ENCODE peak calls at places on chromosomes 6 and 20, in five cellular contexts. One of them, this sample, is unnamed.

GRCh38 chr6:76885861-76886301 is 577.4 kb downstream of the HTR1B start:
- DNase-seq in fibroblast of mammary gland: peak; percentile 83
- DNase-seq in mesendoderm: no peak
- DNase-seq in aorta: no peak
- DNase-seq in brain microvascular endothelial cell: peak; percentile 76
- DNase-seq in this sample: peak; percentile 76

GRCh38 chr6:8558953-8559352 is 123.6 kb upstream of the SLC35B3 start:
- DNase-seq in fibroblast of mammary gland: no peak
- DNase-seq in mesendoderm: no peak
- DNase-seq in aorta: no peak
- DNase-seq in brain microvascular endothelial cell: no peak
- DNase-seq in this sample: no peak

GRCh38 chr20:10247440-10247839 is 28.8 kb downstream of the SNAP25 start:
- DNase-seq in fibroblast of mammary gland: no peak
- DNase-seq in mesendoderm: no peak
- DNase-seq in aorta: no peak
- DNase-seq in brain microvascular endothelial cell: no peak
- DNase-seq in this sample: no peak

GRCh38 chr6:163415620-163416379 is 1.3 kb downstream of the QKI start:
- DNase-seq in fibroblast of mammary gland: peak; percentile 56
- DNase-seq in mesendoderm: peak; percentile 71
- DNase-seq in aorta: peak; percentile 84
- DNase-seq in brain microvascular endothelial cell: peak; percentile 45
- DNase-seq in this sample: peak; percentile 50

GRCh38 chr6:169328112-169328801 is 74.6 kb upstream of the THBS2 start:
- DNase-seq in fibroblast of mammary gland: peak; percentile 87
- DNase-seq in mesendoderm: no peak
- DNase-seq in aorta: no peak
- DNase-seq in brain microvascular endothelial cell: peak; percentile 68
- DNase-seq in this sample: peak; percentile 34

GRCh38 chr6:153218184-153218792 is 87.2 kb upstream of the RGS17 start:
- DNase-seq in fibroblast of mammary gland: no peak
- DNase-seq in mesendoderm: no peak
- DNase-seq in aorta: no peak
- DNase-seq in brain microvascular endothelial cell: no peak
- DNase-seq in this sample: no peak

GRCh38 chr6:81996414-81996813 is 243.9 kb upstream of the TENT5A start:
- DNase-seq in fibroblast of mammary gland: peak; percentile 94
- DNase-seq in mesendoderm: no peak
- DNase-seq in aorta: no peak
- DNase-seq in brain microvascular endothelial cell: peak; percentile 74
- DNase-seq in this sample: peak; percentile 91

GRCh38 chr20:19993937-19994667 is 23.1 kb upstream of the NAA20 start:
- DNase-seq in fibroblast of mammary gland: peak; percentile 81
- DNase-seq in mesendoderm: peak; percentile 65
- DNase-seq in aorta: no peak
- DNase-seq in brain microvascular endothelial cell: peak; percentile 37
- DNase-seq in this sample: peak; percentile 90

GRCh38 chr20:34495307-34495706 is 20.9 kb upstream of the DYNLRB1 start:
- DNase-seq in fibroblast of mammary gland: no peak
- DNase-seq in mesendoderm: no peak
- DNase-seq in aorta: no peak
- DNase-seq in brain microvascular endothelial cell: no peak
- DNase-seq in this sample: no peak

GRCh38 chr20:49859011-49859410 is 46.4 kb downstream of the SLC9A8 start:
- DNase-seq in fibroblast of mammary gland: no peak
- DNase-seq in mesendoderm: no peak
- DNase-seq in aorta: no peak
- DNase-seq in brain microvascular endothelial cell: no peak
- DNase-seq in this sample: no peak

GRCh38 chr20:40562031-40562430 is 127.0 kb downstream of the MAFB start:
- DNase-seq in fibroblast of mammary gland: peak; percentile 42
- DNase-seq in mesendoderm: peak; percentile 48
- DNase-seq in aorta: no peak
- DNase-seq in brain microvascular endothelial cell: peak; percentile 38
- DNase-seq in this sample: peak; percentile 39

GRCh38 chr6:147724454-147724853 is 216.0 kb downstream of the SAMD5 start:
- DNase-seq in fibroblast of mammary gland: no peak
- DNase-seq in mesendoderm: peak; percentile 48
- DNase-seq in aorta: no peak
- DNase-seq in brain microvascular endothelial cell: no peak
- DNase-seq in this sample: no peak

GRCh38 chr20:37309941-37310590 is 20.6 kb downstream of the MANBAL start:
- DNase-seq in fibroblast of mammary gland: no peak
- DNase-seq in mesendoderm: no peak
- DNase-seq in aorta: no peak
- DNase-seq in brain microvascular endothelial cell: no peak
- DNase-seq in this sample: peak; percentile 80

GRCh38 chr6:145699462-145699861 is 35.9 kb downstream of the EPM2A start:
- DNase-seq in fibroblast of mammary gland: peak; percentile 81
- DNase-seq in mesendoderm: no peak
- DNase-seq in aorta: no peak
- DNase-seq in brain microvascular endothelial cell: peak; percentile 69
- DNase-seq in this sample: peak; percentile 93

GRCh38 chr20:54708229-54708628 is 232.8 kb downstream of the DOK5 start:
- DNase-seq in fibroblast of mammary gland: no peak
- DNase-seq in mesendoderm: no peak
- DNase-seq in aorta: no peak
- DNase-seq in brain microvascular endothelial cell: no peak
- DNase-seq in this sample: no peak

GRCh38 chr6:13228264-13229204 is 99.8 kb downstream of the TBC1D7 start:
- DNase-seq in fibroblast of mammary gland: no peak
- DNase-seq in mesendoderm: no peak
- DNase-seq in aorta: no peak
- DNase-seq in brain microvascular endothelial cell: no peak
- DNase-seq in this sample: no peak

GRCh38 chr20:8117636-8118413 is 14.2 kb upstream of the PLCB1 start:
- DNase-seq in fibroblast of mammary gland: no peak
- DNase-seq in mesendoderm: peak; percentile 78
- DNase-seq in aorta: no peak
- DNase-seq in brain microvascular endothelial cell: no peak
- DNase-seq in this sample: no peak

GRCh38 chr6:41937881-41938574 is 3.6 kb downstream of the CCND3 start:
- DNase-seq in fibroblast of mammary gland: no peak
- DNase-seq in mesendoderm: no peak
- DNase-seq in aorta: no peak
- DNase-seq in brain microvascular endothelial cell: no peak
- DNase-seq in this sample: no peak

GRCh38 chr6:19895866-19896579 is 58.9 kb downstream of the ID4 start:
- DNase-seq in fibroblast of mammary gland: no peak
- DNase-seq in mesendoderm: no peak
- DNase-seq in aorta: no peak
- DNase-seq in brain microvascular endothelial cell: no peak
- DNase-seq in this sample: peak; percentile 69

GRCh38 chr6:134911532-134911931 is 38.4 kb downstream of the ALDH8A1 start:
- DNase-seq in fibroblast of mammary gland: peak; percentile 94
- DNase-seq in mesendoderm: no peak
- DNase-seq in aorta: no peak
- DNase-seq in brain microvascular endothelial cell: peak; percentile 58
- DNase-seq in this sample: peak; percentile 96

GRCh38 chr20:5592823-5593761 is 157.1 kb upstream of the SHLD1 start:
- DNase-seq in fibroblast of mammary gland: no peak
- DNase-seq in mesendoderm: no peak
- DNase-seq in aorta: no peak
- DNase-seq in brain microvascular endothelial cell: no peak
- DNase-seq in this sample: no peak

GRCh38 chr6:163735076-163735475 is 320.6 kb downstream of the QKI start:
- DNase-seq in fibroblast of mammary gland: no peak
- DNase-seq in mesendoderm: no peak
- DNase-seq in aorta: no peak
- DNase-seq in brain microvascular endothelial cell: no peak
- DNase-seq in this sample: no peak

GRCh38 chr6:158038291-158039177 is 56.9 kb downstream of the SYNJ2 start:
- DNase-seq in fibroblast of mammary gland: no peak
- DNase-seq in mesendoderm: no peak
- DNase-seq in aorta: peak; percentile 62
- DNase-seq in brain microvascular endothelial cell: no peak
- DNase-seq in this sample: no peak

GRCh38 chr6:132060591-132060990 is 109.4 kb upstream of the CCN2 start:
- DNase-seq in fibroblast of mammary gland: peak; percentile 89
- DNase-seq in mesendoderm: no peak
- DNase-seq in aorta: no peak
- DNase-seq in brain microvascular endothelial cell: peak; percentile 86
- DNase-seq in this sample: peak; percentile 82

GRCh38 chr6:161141173-161141572 is 132.7 kb downstream of the AGPAT4 start:
- DNase-seq in fibroblast of mammary gland: peak; percentile 19
- DNase-seq in mesendoderm: no peak
- DNase-seq in aorta: peak; percentile 41
- DNase-seq in brain microvascular endothelial cell: peak; percentile 25
- DNase-seq in this sample: no peak

GRCh38 chr6:147108256-147108910 is 95.8 kb upstream of the STXBP5 start:
- DNase-seq in fibroblast of mammary gland: no peak
- DNase-seq in mesendoderm: peak; percentile 10
- DNase-seq in aorta: no peak
- DNase-seq in brain microvascular endothelial cell: no peak
- DNase-seq in this sample: no peak

GRCh38 chr6:162442675-162443074 is 284.9 kb downstream of the PRKN start:
- DNase-seq in fibroblast of mammary gland: peak; percentile 2
- DNase-seq in mesendoderm: peak; percentile 76
- DNase-seq in aorta: no peak
- DNase-seq in brain microvascular endothelial cell: no peak
- DNase-seq in this sample: no peak

GRCh38 chr20:58921564-58921963 is 59.5 kb upstream of the NELFCD start:
- DNase-seq in fibroblast of mammary gland: no peak
- DNase-seq in mesendoderm: no peak
- DNase-seq in aorta: no peak
- DNase-seq in brain microvascular endothelial cell: no peak
- DNase-seq in this sample: no peak

GRCh38 chr6:85453052-85453451 is 3.2 kb downstream of the NT5E start:
- DNase-seq in fibroblast of mammary gland: no peak
- DNase-seq in mesendoderm: no peak
- DNase-seq in aorta: no peak
- DNase-seq in brain microvascular endothelial cell: no peak
- DNase-seq in this sample: no peak
- H3K4me3 ChIP-seq in fibroblast of mammary gland: peak overlapping the region; percentile 94
- H3K4me3 ChIP-seq in mesendoderm: no peak overlapping the region
- H3K4me3 ChIP-seq in aorta: no peak overlapping the region
- H3K4me3 ChIP-seq in brain microvascular endothelial cell: peak overlapping the region; percentile 96
- H3K4me3 ChIP-seq in this sample: no peak overlapping the region

DNA sequence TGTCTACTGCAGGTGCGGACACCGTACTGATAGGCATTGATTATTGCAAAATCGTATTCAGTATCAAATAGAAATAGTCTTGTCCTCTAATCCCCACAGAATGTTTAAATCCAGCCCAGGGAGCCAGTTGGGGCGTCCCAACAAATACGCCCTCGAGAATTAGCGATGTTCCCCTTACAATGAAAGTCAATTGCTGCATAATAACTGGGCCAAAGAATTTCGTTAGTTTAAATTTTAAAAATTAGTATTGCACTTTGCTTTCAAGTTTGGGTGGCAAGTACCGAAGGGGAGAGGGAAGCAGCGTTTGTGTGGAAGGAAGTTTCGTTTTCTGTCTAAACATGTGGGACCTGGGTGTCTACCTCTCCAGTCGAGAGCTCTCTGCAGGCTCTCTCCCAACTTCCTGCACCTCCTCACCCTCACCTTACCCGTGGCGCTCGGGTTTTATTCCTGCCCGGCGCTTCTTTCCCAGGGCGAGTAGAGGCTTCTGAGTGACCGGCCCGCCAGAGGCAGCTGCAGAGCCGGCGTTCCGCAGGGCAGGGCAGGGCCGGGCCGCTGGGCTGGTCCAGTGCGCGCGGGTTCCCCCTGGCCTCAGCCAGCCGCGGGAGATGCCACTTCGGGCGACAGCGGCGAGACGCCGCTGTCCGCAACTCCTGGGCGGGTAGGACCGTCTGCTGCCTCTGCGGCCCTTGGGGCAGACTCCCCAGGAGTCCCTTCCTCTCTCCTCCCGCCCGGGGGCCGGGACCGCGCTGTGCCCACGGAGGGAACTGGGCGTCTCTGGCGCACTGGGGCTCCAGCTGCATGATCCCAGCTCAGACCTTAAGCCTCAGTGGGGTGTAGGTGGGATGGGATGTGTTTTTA is 862 bp upstream of the TFAP2C start:
- DNase-seq in fibroblast of mammary gland: no peak
- DNase-seq in mesendoderm: peak; percentile 60
- DNase-seq in aorta: no peak
- DNase-seq in brain microvascular endothelial cell: no peak
- DNase-seq in this sample: no peak
- H3K4me3 ChIP-seq in fibroblast of mammary gland: no peak overlapping the region
- H3K4me3 ChIP-seq in mesendoderm: no peak overlapping the region
- H3K4me3 ChIP-seq in aorta: no peak overlapping the region
- H3K4me3 ChIP-seq in brain microvascular endothelial cell: peak overlapping the region; percentile 9
- H3K4me3 ChIP-seq in this sample: peak overlapping the region; percentile 95

DNA sequence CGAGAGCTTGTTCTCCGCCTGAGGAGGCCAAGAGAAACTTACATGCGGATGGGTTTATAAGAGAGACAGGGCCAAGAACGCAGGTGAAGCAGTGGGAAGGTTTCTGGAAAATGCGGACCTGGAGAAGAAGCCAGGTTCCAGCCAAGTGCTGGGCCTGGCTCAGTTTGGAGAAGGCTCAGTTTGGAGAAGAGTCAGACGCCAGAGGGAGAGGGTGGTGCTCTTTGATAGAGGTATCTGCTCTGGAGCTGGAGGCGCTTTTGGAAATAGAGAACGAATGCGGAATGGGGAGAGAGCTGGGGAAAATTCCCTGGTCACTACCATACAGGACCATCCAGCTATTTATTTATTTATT is 753 bp downstream of the RSPH9 start:
- DNase-seq in fibroblast of mammary gland: no peak
- DNase-seq in mesendoderm: no peak
- DNase-seq in aorta: no peak
- DNase-seq in brain microvascular endothelial cell: no peak
- DNase-seq in this sample: no peak
- H3K4me3 ChIP-seq in fibroblast of mammary gland: peak overlapping the region; percentile 58
- H3K4me3 ChIP-seq in mesendoderm: peak overlapping the region; percentile 25
- H3K4me3 ChIP-seq in aorta: no peak overlapping the region
- H3K4me3 ChIP-seq in brain microvascular endothelial cell: peak overlapping the region; percentile 66
- H3K4me3 ChIP-seq in this sample: peak overlapping the region; percentile 34

DNA sequence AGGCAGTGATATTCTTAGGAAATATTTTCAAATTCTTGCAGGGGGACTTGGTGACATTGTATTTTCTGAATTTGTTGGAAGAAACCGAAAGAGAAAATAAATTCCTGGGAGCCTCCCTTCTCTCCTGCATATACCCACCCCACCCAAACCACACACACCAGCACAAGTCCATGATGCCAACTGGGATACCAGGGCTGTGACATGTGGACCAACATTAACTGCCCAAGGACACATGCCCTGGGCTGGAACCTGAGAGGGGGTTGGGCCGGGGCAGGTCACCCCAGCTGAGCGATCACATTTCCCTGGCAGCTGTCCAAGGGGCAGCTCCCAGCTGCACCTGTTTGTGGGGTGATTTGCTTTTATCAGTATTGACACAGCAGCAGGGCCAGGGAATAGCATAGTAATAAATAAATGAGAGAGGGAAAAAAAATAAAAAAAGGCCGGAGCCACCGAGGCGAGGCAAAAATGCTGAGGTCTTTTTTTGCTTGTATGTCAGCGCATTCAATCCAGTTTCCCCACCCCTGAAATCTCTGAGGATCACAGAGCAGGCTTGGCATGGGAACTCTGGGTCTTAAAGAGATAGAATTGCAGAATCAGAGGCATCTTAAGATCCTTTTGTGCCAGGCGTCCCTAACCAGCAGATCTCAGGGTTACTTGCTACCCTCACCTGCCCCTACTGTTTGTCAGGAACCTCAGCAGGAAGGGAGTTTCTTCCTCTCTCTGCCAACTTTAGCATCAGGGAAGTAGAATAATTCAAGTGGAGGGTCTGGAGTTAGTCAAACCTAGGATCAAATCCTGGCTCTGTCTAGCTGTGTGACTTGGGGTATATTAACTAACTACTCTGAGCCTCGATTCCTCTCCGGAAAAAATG is 66.5 kb upstream of the PIM1 start:
- DNase-seq in fibroblast of mammary gland: no peak
- DNase-seq in mesendoderm: peak; percentile 46
- DNase-seq in aorta: no peak
- DNase-seq in brain microvascular endothelial cell: no peak
- DNase-seq in this sample: peak; percentile 20
- H3K4me3 ChIP-seq in fibroblast of mammary gland: peak overlapping the region; percentile 34
- H3K4me3 ChIP-seq in mesendoderm: no peak overlapping the region
- H3K4me3 ChIP-seq in aorta: peak overlapping the region; percentile 29
- H3K4me3 ChIP-seq in brain microvascular endothelial cell: peak overlapping the region; percentile 52
- H3K4me3 ChIP-seq in this sample: peak overlapping the region; percentile 31

This sample was measured in bronchial epithelial cell.